ENCODE peak calls at places on chromosomes 7 and 10, in seven cellular contexts. V is K562, G is GM12878, R is HCT116, I is HepG2, D is H1, Q is SK-N-SH. P is an unnamed sample.

GRCh38 chr7:93048136-93048930 is 69.4 kb downstream of the SAMD9 start:
- DNase-seq in D (no peak), R (no peak), Q (no peak), I (no peak), V (no peak), G (no peak), P (no peak)

GRCh38 chr10:53904506-53905241 is 896.4 kb downstream of the PCDH15 start:
- DNase-seq in Q (no peak), V (no peak), R (no peak), D (no peak), I (no peak), G (no peak), P (no peak)

GRCh38 chr7:30321992-30322637 is 37.7 kb downstream of the ZNRF2 start:
- DNase-seq in D (no peak), G (peak; percentile 74), Q (no peak), R (no peak), I (no peak), V (peak; percentile 19), P (no peak)

GRCh38 chr7:7156663-7157062 is 25.7 kb upstream of the C1GALT1 start:
- DNase-seq in R (no peak), G (no peak), D (no peak), I (peak; percentile 81), Q (no peak), V (no peak), P (no peak)

GRCh38 chr7:1622441-1622840 is 47.6 kb upstream of the ELFN1 start:
- DNase-seq in I (no peak), V (no peak), D (no peak), R (no peak), G (no peak), Q (no peak), P (no peak)

GRCh38 chr10:133117688-133118071 is 30.0 kb downstream of the ADGRA1 start:
- DNase-seq in V (no peak), I (no peak), G (no peak), R (no peak), Q (no peak), D (no peak), P (no peak)

GRCh38 chr10:80392250-80392649 is 16.1 kb upstream of the PRXL2A start:
- DNase-seq in R (no peak), Q (no peak), G (no peak), I (no peak), D (no peak), V (no peak), P (no peak)

GRCh38 chr10:121608669-121609190 is 10.5 kb upstream of the FGFR2 start:
- DNase-seq in D (peak; percentile 90), G (no peak), R (peak; percentile 43), I (peak; percentile 13), V (peak; percentile 52), Q (peak; percentile 97), P (peak; percentile 62)

GRCh38 chr7:28410628-28411578 is 1.4 kb upstream of the CREB5 start:
- DNase-seq in Q (peak; percentile 57), G (no peak), D (peak; percentile 63), R (no peak), I (no peak), V (no peak), P (no peak)

GRCh38 chr10:11341253-11341652 is 270.2 kb downstream of the USP6NL start:
- DNase-seq in I (no peak), D (no peak), R (no peak), V (no peak), Q (no peak), G (no peak), P (no peak)

GRCh38 chr7:84384417-84384816 is 189.8 kb upstream of the SEMA3A start:
- DNase-seq in V (no peak), I (no peak), Q (no peak), G (no peak), R (no peak), D (no peak), P (no peak)

GRCh38 chr7:94375167-94375566 is 19.5 kb upstream of the COL1A2 start:
- DNase-seq in I (no peak), G (no peak), Q (no peak), V (no peak), D (no peak), R (no peak), P (no peak)

GRCh38 chr7:11786186-11786585 is 45.8 kb downstream of the THSD7A start:
- DNase-seq in R (no peak), D (no peak), I (no peak), G (no peak), Q (no peak), V (no peak), P (peak; percentile 56)

GRCh38 chr10:3192856-3193635 is 20.5 kb upstream of the PITRM1 start:
- DNase-seq in I (peak; percentile 29), R (peak; percentile 34), D (peak; percentile 65), Q (peak; percentile 70), V (peak; percentile 67), G (no peak), P (peak; percentile 64)

GRCh38 chr10:75236178-75236825 is 545 bp upstream of the COMTD1 start:
- DNase-seq in V (no peak), D (no peak), R (no peak), G (no peak), I (no peak), Q (no peak), P (no peak)

GRCh38 chr10:112898540-112899395 is 51.3 kb upstream of the TCF7L2 start:
- DNase-seq in G (no peak), D (peak; percentile 85), Q (no peak), R (peak; percentile 75), V (no peak), I (peak; percentile 90), P (no peak)

GRCh38 chr7:81308643-81309354 is 389.9 kb upstream of the SEMA3C start:
- DNase-seq in G (no peak), Q (peak; percentile 68), R (no peak), D (no peak), V (no peak), I (no peak), P (no peak)

GRCh38 chr10:60979667-60980104 is 35.7 kb upstream of the RHOBTB1 start:
- DNase-seq in I (no peak), Q (no peak), V (no peak), D (no peak), G (no peak), R (no peak), P (no peak)

GRCh38 chr10:60981012-60981411 is 37.0 kb upstream of the RHOBTB1 start:
- DNase-seq in Q (no peak), G (no peak), V (no peak), R (no peak), I (no peak), D (no peak), P (no peak)

GRCh38 chr10:60977161-60978128 is 33.5 kb upstream of the RHOBTB1 start:
- DNase-seq in V (no peak), I (peak; percentile 74), Q (no peak), R (no peak), G (no peak), D (no peak), P (no peak)

GRCh38 chr10:60976687-60977086 is 32.7 kb upstream of the RHOBTB1 start:
- DNase-seq in D (no peak), G (no peak), Q (no peak), R (no peak), I (no peak), V (no peak), P (no peak)

GRCh38 chr10:60978287-60979115 is 34.5 kb upstream of the RHOBTB1 start:
- DNase-seq in V (peak; percentile 78), R (peak; percentile 54), D (no peak), Q (no peak), G (no peak), I (peak; percentile 89), P (no peak)
- TF ChIP-seq JUND in V (peak; percentile 92), R (peak; percentile 74), D (no peak), Q (peak; percentile 81), G (no peak), I (no peak), P (no peak)

DNA sequence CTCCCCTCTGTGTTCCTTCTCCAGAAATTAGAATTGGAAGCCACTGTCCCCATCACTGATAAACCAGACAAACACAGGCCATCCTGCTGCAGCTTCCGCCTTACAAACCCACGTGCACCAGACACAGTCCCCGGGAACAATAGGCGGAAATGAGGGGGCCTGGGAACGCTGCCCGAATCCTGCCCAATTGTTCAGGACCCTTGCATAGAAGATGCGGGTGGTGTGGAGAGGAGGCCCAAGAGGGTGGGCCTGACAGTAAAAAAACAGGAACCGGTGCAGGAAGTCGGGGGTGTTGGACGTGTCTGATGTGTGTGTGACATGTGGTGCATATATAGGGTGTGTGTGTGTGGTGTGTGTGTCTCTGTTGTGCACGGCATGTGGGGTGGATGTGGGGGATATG is 26.5 kb upstream of the CHST15 start:
- DNase-seq in G (no peak), V (no peak), D (no peak), R (no peak), Q (no peak), I (no peak), P (no peak)
- TF ChIP-seq JUND in G (no peak), V (no peak), D (no peak), R (no peak), Q (no peak), I (no peak), P (no peak)

DNA sequence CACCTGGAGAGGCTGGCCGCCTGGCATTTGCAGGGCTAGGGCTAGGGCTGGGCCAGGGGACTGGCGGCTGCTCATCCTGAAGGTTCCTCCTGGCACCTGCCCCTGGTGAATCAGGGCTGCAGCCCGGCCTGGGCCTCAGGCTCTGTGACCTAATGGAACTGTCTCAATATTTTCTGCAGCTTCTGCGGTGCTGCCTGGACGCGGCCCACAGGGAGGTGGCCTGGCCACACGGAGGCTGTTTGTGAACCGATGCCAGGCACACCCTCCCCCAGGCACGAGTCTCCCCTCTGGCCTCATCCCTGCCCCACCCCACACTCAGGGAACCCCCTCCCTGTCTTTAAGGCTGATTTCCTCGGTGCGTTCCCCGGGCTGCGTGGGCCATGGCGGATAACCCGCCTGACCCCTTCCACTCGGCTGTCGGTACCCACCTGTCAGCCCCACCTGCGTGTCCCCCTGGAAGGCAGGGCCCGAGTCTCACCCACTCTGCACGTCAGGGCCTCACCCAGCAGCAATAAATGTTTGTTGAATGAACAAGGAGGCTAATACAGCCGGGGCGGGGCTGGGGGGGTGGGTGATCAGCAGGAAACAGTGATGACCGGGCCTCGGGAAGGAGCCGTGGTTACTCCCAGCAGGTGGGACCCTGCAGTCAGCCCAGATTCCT is 54.5 kb upstream of the DNAJB6 start:
- DNase-seq in V (no peak), D (no peak), Q (peak; percentile 47), I (no peak), G (no peak), R (no peak), P (no peak)
- TF ChIP-seq JUND in V (no peak), D (no peak), Q (no peak), I (no peak), G (no peak), R (no peak), P (no peak)

GRCh38 chr10:1194161-1194560 is 138.0 kb downstream of the WDR37 start:
- DNase-seq in D (no peak), I (no peak), R (no peak), V (no peak), G (no peak), Q (no peak), P (no peak)

GRCh38 chr10:1195828-1196227 is 139.6 kb downstream of the WDR37 start:
- DNase-seq in Q (no peak), I (no peak), V (no peak), R (no peak), G (no peak), D (no peak), P (no peak)

GRCh38 chr10:1198453-1199344 is 142.5 kb downstream of the WDR37 start:
- DNase-seq in R (no peak), Q (no peak), I (no peak), G (no peak), V (no peak), D (peak; percentile 62), P (no peak)

GRCh38 chr10:1197384-1197783 is 141.2 kb downstream of the WDR37 start:
- DNase-seq in D (no peak), R (no peak), V (no peak), Q (no peak), I (no peak), G (no peak), P (no peak)

GRCh38 chr10:1196656-1197055 is 140.5 kb downstream of the WDR37 start:
- DNase-seq in V (no peak), Q (no peak), I (no peak), D (no peak), G (no peak), R (no peak), P (no peak)
- TF ChIP-seq JUND in V (no peak), Q (no peak), I (no peak), D (no peak), G (no peak), R (no peak), P (no peak)